ENCODE peak calls at places on chromosomes 5 and 9, in nine cellular contexts. One of them, this sample, is unnamed.

GRCh38 chr5:124729687-124730359 is 16.6 kb downstream of the ZNF608 start:
- DNase-seq in fibroblast of pulmonary artery: no peak
- DNase-seq in right lobe of liver: no peak
- DNase-seq in A549: no peak
- DNase-seq in GM23338: no peak
- DNase-seq in glutamatergic neuron: no peak
- DNase-seq in fibroblast of lung: no peak
- DNase-seq in brain microvascular endothelial cell: no peak
- DNase-seq in HFFc6: no peak
- DNase-seq in this sample: peak; percentile 39

GRCh38 chr5:137737349-137738256 is 1.7 kb upstream of the KLHL3 start:
- DNase-seq in GM23338: no peak
- DNase-seq in brain microvascular endothelial cell: peak; percentile 52
- DNase-seq in fibroblast of lung: peak; percentile 64
- DNase-seq in HFFc6: no peak
- DNase-seq in right lobe of liver: no peak
- DNase-seq in glutamatergic neuron: no peak
- DNase-seq in A549: no peak
- DNase-seq in fibroblast of pulmonary artery: peak; percentile 94
- DNase-seq in this sample: no peak

GRCh38 chr5:76169536-76169935 is 86.4 kb downstream of the SV2C start:
- DNase-seq in HFFc6: no peak
- DNase-seq in brain microvascular endothelial cell: no peak
- DNase-seq in GM23338: no peak
- DNase-seq in fibroblast of pulmonary artery: no peak
- DNase-seq in fibroblast of lung: no peak
- DNase-seq in glutamatergic neuron: no peak
- DNase-seq in A549: no peak
- DNase-seq in right lobe of liver: no peak
- DNase-seq in this sample: no peak

GRCh38 chr5:61817472-61818326 is 485.6 kb downstream of the ZSWIM6 start:
- DNase-seq in glutamatergic neuron: peak; percentile 58
- DNase-seq in fibroblast of lung: peak; percentile 59
- DNase-seq in A549: peak; percentile 64
- DNase-seq in right lobe of liver: peak; percentile 51
- DNase-seq in GM23338: peak; percentile 71
- DNase-seq in brain microvascular endothelial cell: peak; percentile 26
- DNase-seq in HFFc6: peak; percentile 57
- DNase-seq in fibroblast of pulmonary artery: peak; percentile 59
- DNase-seq in this sample: no peak

GRCh38 chr9:35792044-35792813 is 838 bp downstream of the NPR2 start:
- DNase-seq in GM23338: no peak
- DNase-seq in HFFc6: no peak
- DNase-seq in fibroblast of lung: no peak
- DNase-seq in brain microvascular endothelial cell: no peak
- DNase-seq in right lobe of liver: peak; percentile 52
- DNase-seq in glutamatergic neuron: peak; percentile 43
- DNase-seq in fibroblast of pulmonary artery: no peak
- DNase-seq in A549: no peak
- DNase-seq in this sample: no peak

GRCh38 chr9:79583957-79584654 is 12.3 kb downstream of the TLE4 start:
- DNase-seq in GM23338: peak; percentile 41
- DNase-seq in fibroblast of lung: no peak
- DNase-seq in brain microvascular endothelial cell: no peak
- DNase-seq in fibroblast of pulmonary artery: no peak
- DNase-seq in glutamatergic neuron: no peak
- DNase-seq in HFFc6: no peak
- DNase-seq in right lobe of liver: peak; percentile 50
- DNase-seq in A549: no peak
- DNase-seq in this sample: no peak

GRCh38 chr5:58401701-58402100 is 58.2 kb downstream of the PLK2 start:
- DNase-seq in fibroblast of lung: no peak
- DNase-seq in A549: no peak
- DNase-seq in brain microvascular endothelial cell: no peak
- DNase-seq in GM23338: no peak
- DNase-seq in glutamatergic neuron: no peak
- DNase-seq in right lobe of liver: no peak
- DNase-seq in fibroblast of pulmonary artery: no peak
- DNase-seq in HFFc6: no peak
- DNase-seq in this sample: no peak

GRCh38 chr9:108606408-108606807 is 249.4 kb downstream of the ACTL7B start:
- DNase-seq in fibroblast of pulmonary artery: no peak
- DNase-seq in HFFc6: no peak
- DNase-seq in GM23338: no peak
- DNase-seq in glutamatergic neuron: no peak
- DNase-seq in A549: peak; percentile 12
- DNase-seq in fibroblast of lung: no peak
- DNase-seq in right lobe of liver: no peak
- DNase-seq in brain microvascular endothelial cell: no peak
- DNase-seq in this sample: no peak

GRCh38 chr5:9776525-9776924 is 146.4 kb upstream of the TAS2R1 start:
- DNase-seq in brain microvascular endothelial cell: peak; percentile 32
- DNase-seq in A549: no peak
- DNase-seq in fibroblast of lung: no peak
- DNase-seq in right lobe of liver: no peak
- DNase-seq in glutamatergic neuron: no peak
- DNase-seq in fibroblast of pulmonary artery: peak; percentile 35
- DNase-seq in HFFc6: peak; percentile 53
- DNase-seq in GM23338: no peak
- DNase-seq in this sample: no peak

GRCh38 chr5:171418316-171418981 is 998 bp upstream of the FGF18 start:
- DNase-seq in GM23338: peak; percentile 92
- DNase-seq in glutamatergic neuron: peak; percentile 92
- DNase-seq in A549: peak; percentile 85
- DNase-seq in brain microvascular endothelial cell: peak; percentile 79
- DNase-seq in fibroblast of pulmonary artery: peak; percentile 86
- DNase-seq in fibroblast of lung: peak; percentile 85
- DNase-seq in right lobe of liver: peak; percentile 80
- DNase-seq in HFFc6: peak; percentile 82
- DNase-seq in this sample: peak; percentile 93

GRCh38 chr9:35426627-35427026 is 63.3 kb upstream of the RUSC2 start:
- DNase-seq in A549: no peak
- DNase-seq in right lobe of liver: no peak
- DNase-seq in fibroblast of lung: no peak
- DNase-seq in GM23338: no peak
- DNase-seq in brain microvascular endothelial cell: no peak
- DNase-seq in HFFc6: no peak
- DNase-seq in fibroblast of pulmonary artery: no peak
- DNase-seq in glutamatergic neuron: no peak
- DNase-seq in this sample: no peak

GRCh38 chr5:59600998-59601397 is 292.5 kb downstream of the PDE4D start:
- DNase-seq in HFFc6: no peak
- DNase-seq in glutamatergic neuron: no peak
- DNase-seq in brain microvascular endothelial cell: no peak
- DNase-seq in right lobe of liver: no peak
- DNase-seq in fibroblast of lung: no peak
- DNase-seq in fibroblast of pulmonary artery: no peak
- DNase-seq in GM23338: no peak
- DNase-seq in A549: no peak
- DNase-seq in this sample: no peak

GRCh38 chr9:76637426-76637825 is 126.8 kb upstream of the PCA3 start:
- DNase-seq in A549: no peak
- DNase-seq in glutamatergic neuron: no peak
- DNase-seq in right lobe of liver: no peak
- DNase-seq in GM23338: no peak
- DNase-seq in fibroblast of pulmonary artery: no peak
- DNase-seq in fibroblast of lung: no peak
- DNase-seq in brain microvascular endothelial cell: no peak
- DNase-seq in HFFc6: no peak
- DNase-seq in this sample: no peak

GRCh38 chr9:120841930-120842684 is 615 bp downstream of the PSMD5 start:
- DNase-seq in GM23338: peak; percentile 29
- DNase-seq in fibroblast of pulmonary artery: no peak
- DNase-seq in A549: no peak
- DNase-seq in fibroblast of lung: peak; percentile 3
- DNase-seq in right lobe of liver: no peak
- DNase-seq in glutamatergic neuron: no peak
- DNase-seq in brain microvascular endothelial cell: no peak
- DNase-seq in HFFc6: no peak
- DNase-seq in this sample: no peak

GRCh38 chr5:133457439-133457838 is 154.9 kb downstream of the FSTL4 start:
- DNase-seq in brain microvascular endothelial cell: no peak
- DNase-seq in A549: no peak
- DNase-seq in GM23338: peak; percentile 22
- DNase-seq in fibroblast of pulmonary artery: no peak
- DNase-seq in glutamatergic neuron: no peak
- DNase-seq in right lobe of liver: no peak
- DNase-seq in fibroblast of lung: no peak
- DNase-seq in HFFc6: no peak
- DNase-seq in this sample: no peak

GRCh38 chr9:112012026-112012902 is 115.7 kb downstream of the UGCG start:
- DNase-seq in fibroblast of pulmonary artery: peak; percentile 92
- DNase-seq in GM23338: no peak
- DNase-seq in glutamatergic neuron: no peak
- DNase-seq in fibroblast of lung: peak; percentile 87
- DNase-seq in A549: peak; percentile 87
- DNase-seq in right lobe of liver: peak; percentile 74
- DNase-seq in HFFc6: peak; percentile 91
- DNase-seq in brain microvascular endothelial cell: peak; percentile 93
- DNase-seq in this sample: peak; percentile 47

GRCh38 chr5:102807878-102808502 is 52.9 kb downstream of the PAM start:
- DNase-seq in GM23338: peak; percentile 73
- DNase-seq in brain microvascular endothelial cell: peak; percentile 58
- DNase-seq in fibroblast of lung: peak; percentile 47
- DNase-seq in glutamatergic neuron: no peak
- DNase-seq in right lobe of liver: no peak
- DNase-seq in HFFc6: peak; percentile 68
- DNase-seq in A549: peak; percentile 4
- DNase-seq in fibroblast of pulmonary artery: peak; percentile 16
- DNase-seq in this sample: no peak

GRCh38 chr5:167587768-167588167 is 703.7 kb upstream of the WWC1 start:
- DNase-seq in glutamatergic neuron: peak; percentile 59
- DNase-seq in fibroblast of pulmonary artery: peak; percentile 48
- DNase-seq in fibroblast of lung: peak; percentile 37
- DNase-seq in A549: peak; percentile 56
- DNase-seq in brain microvascular endothelial cell: peak; percentile 42
- DNase-seq in right lobe of liver: no peak
- DNase-seq in GM23338: peak; percentile 84
- DNase-seq in HFFc6: peak; percentile 26
- DNase-seq in this sample: no peak

GRCh38 chr5:134534726-134535110 is 9.2 kb downstream of the JADE2 start:
- DNase-seq in A549: no peak
- DNase-seq in GM23338: no peak
- DNase-seq in HFFc6: no peak
- DNase-seq in glutamatergic neuron: no peak
- DNase-seq in fibroblast of lung: no peak
- DNase-seq in right lobe of liver: no peak
- DNase-seq in brain microvascular endothelial cell: no peak
- DNase-seq in fibroblast of pulmonary artery: no peak
- DNase-seq in this sample: no peak

GRCh38 chr5:73625905-73626811 is at the start of gene ARHGEF28:
- DNase-seq in A549: peak; percentile 77
- DNase-seq in fibroblast of pulmonary artery: peak; percentile 49
- DNase-seq in fibroblast of lung: peak; percentile 46
- DNase-seq in glutamatergic neuron: peak; percentile 54
- DNase-seq in HFFc6: peak; percentile 29
- DNase-seq in GM23338: peak; percentile 72
- DNase-seq in brain microvascular endothelial cell: no peak
- DNase-seq in right lobe of liver: peak; percentile 85
- DNase-seq in this sample: peak; percentile 61

GRCh38 chr9:882416-882931 is 41.0 kb downstream of the DMRT1 start:
- DNase-seq in brain microvascular endothelial cell: no peak
- DNase-seq in fibroblast of lung: no peak
- DNase-seq in fibroblast of pulmonary artery: no peak
- DNase-seq in A549: peak; percentile 7
- DNase-seq in GM23338: peak; percentile 59
- DNase-seq in right lobe of liver: no peak
- DNase-seq in glutamatergic neuron: no peak
- DNase-seq in HFFc6: no peak
- DNase-seq in this sample: no peak
- TF ChIP-seq CTCF in brain microvascular endothelial cell: no peak
- TF ChIP-seq CTCF in fibroblast of lung: no peak
- TF ChIP-seq CTCF in fibroblast of pulmonary artery: no peak
- TF ChIP-seq CTCF in A549: no peak
- TF ChIP-seq CTCF in GM23338: peak; percentile 57
- TF ChIP-seq CTCF in right lobe of liver: no peak
- TF ChIP-seq CTCF in glutamatergic neuron: peak; percentile 17
- TF ChIP-seq CTCF in HFFc6: peak; percentile 23
- TF ChIP-seq CTCF in this sample: no peak

GRCh38 chr5:113321266-113321665 is 113.5 kb downstream of the TSSK1B start:
- DNase-seq in brain microvascular endothelial cell: no peak
- DNase-seq in HFFc6: no peak
- DNase-seq in right lobe of liver: no peak
- DNase-seq in fibroblast of pulmonary artery: no peak
- DNase-seq in A549: no peak
- DNase-seq in glutamatergic neuron: no peak
- DNase-seq in fibroblast of lung: no peak
- DNase-seq in GM23338: peak; percentile 38
- DNase-seq in this sample: no peak
- TF ChIP-seq CTCF in brain microvascular endothelial cell: no peak
- TF ChIP-seq CTCF in HFFc6: no peak
- TF ChIP-seq CTCF in right lobe of liver: no peak
- TF ChIP-seq CTCF in fibroblast of pulmonary artery: no peak
- TF ChIP-seq CTCF in A549: no peak
- TF ChIP-seq CTCF in glutamatergic neuron: no peak
- TF ChIP-seq CTCF in fibroblast of lung: no peak
- TF ChIP-seq CTCF in GM23338: peak; percentile 43
- TF ChIP-seq CTCF in this sample: no peak

DNA sequence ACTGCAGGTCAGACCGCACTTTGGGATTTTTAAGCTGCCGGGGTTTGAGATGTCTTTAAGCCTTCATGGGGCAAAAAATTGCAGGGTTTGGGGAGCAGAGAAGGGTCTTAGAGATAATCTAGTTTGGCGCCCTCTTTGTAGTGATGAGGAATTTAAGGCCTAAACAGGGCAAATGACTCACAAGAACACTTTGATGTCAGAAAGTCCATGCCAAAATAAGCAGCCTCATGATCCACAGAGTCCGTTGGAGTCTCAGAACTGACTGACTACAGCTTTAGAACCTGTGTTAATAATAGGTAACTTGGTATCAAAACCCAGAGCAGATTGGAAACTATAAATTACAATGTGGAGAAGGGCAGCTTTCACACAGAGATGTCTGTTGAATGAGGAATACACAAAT is 35.9 kb upstream of the PTGS1 start:
- DNase-seq in glutamatergic neuron: no peak
- DNase-seq in fibroblast of pulmonary artery: no peak
- DNase-seq in brain microvascular endothelial cell: no peak
- DNase-seq in A549: no peak
- DNase-seq in HFFc6: no peak
- DNase-seq in fibroblast of lung: no peak
- DNase-seq in GM23338: no peak
- DNase-seq in right lobe of liver: no peak
- DNase-seq in this sample: no peak
- TF ChIP-seq CTCF in glutamatergic neuron: no peak
- TF ChIP-seq CTCF in fibroblast of pulmonary artery: no peak
- TF ChIP-seq CTCF in brain microvascular endothelial cell: no peak
- TF ChIP-seq CTCF in A549: no peak
- TF ChIP-seq CTCF in HFFc6: no peak
- TF ChIP-seq CTCF in fibroblast of lung: no peak
- TF ChIP-seq CTCF in GM23338: no peak
- TF ChIP-seq CTCF in right lobe of liver: no peak
- TF ChIP-seq CTCF in this sample: no peak

DNA sequence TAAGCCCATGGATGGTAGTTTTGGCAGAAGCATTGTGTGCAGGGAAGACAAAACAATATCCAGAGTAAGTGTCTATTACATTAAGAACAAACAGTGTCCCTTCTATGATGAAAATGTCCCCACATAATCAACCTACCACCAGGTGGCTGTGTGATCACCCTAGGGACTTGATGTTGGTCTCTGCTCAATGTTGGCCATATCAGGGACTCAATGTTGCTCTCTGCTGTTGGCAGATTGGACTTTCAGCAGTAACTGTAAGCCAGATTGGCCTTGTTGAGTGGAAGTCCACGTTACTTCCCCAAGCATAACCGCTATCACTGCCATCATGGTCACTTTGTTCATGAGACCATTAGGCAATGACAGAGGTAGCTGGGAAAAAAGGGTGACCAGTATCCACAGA is 52.8 kb upstream of the PRSS3 start:
- DNase-seq in glutamatergic neuron: no peak
- DNase-seq in brain microvascular endothelial cell: no peak
- DNase-seq in A549: peak; percentile 66
- DNase-seq in right lobe of liver: no peak
- DNase-seq in fibroblast of lung: no peak
- DNase-seq in fibroblast of pulmonary artery: no peak
- DNase-seq in HFFc6: peak; percentile 28
- DNase-seq in GM23338: peak; percentile 22
- DNase-seq in this sample: no peak
- TF ChIP-seq CTCF in glutamatergic neuron: no peak
- TF ChIP-seq CTCF in brain microvascular endothelial cell: peak; percentile 19
- TF ChIP-seq CTCF in A549: peak; percentile 15
- TF ChIP-seq CTCF in right lobe of liver: peak; percentile 22
- TF ChIP-seq CTCF in fibroblast of lung: no peak
- TF ChIP-seq CTCF in fibroblast of pulmonary artery: no peak
- TF ChIP-seq CTCF in HFFc6: peak; percentile 64
- TF ChIP-seq CTCF in GM23338: peak; percentile 57
- TF ChIP-seq CTCF in this sample: no peak

This sample was measured in GM13977.